ENCODE peak calls at places on chromosomes 16 and 17, in four cellular contexts. O is IMR-90, W is breast epithelium, Z is H1. Q is an unnamed sample.

GRCh38 chr17:82505296-82505695 is 14.2 kb upstream of the FOXK2 start:
- DNase-seq in O (no peak), Z (no peak), W (no peak), Q (no peak)

GRCh38 chr16:81745704-81746558 is 33.2 kb upstream of the PLCG2 start:
- DNase-seq in W (peak; percentile 45), Z (peak; percentile 85), O (peak; percentile 31), Q (peak; percentile 54)

GRCh38 chr16:89924298-89924924 is 1.3 kb downstream of the TUBB3 start:
- DNase-seq in Z (peak; percentile 84), W (no peak), O (peak; percentile 44), Q (no peak)

GRCh38 chr17:59160203-59161025 is 4.9 kb downstream of the PRR11 start:
- DNase-seq in Z (no peak), W (no peak), O (no peak), Q (no peak)

GRCh38 chr17:40563371-40564052 is 1.8 kb downstream of the CCR7 start:
- DNase-seq in O (no peak), Z (no peak), W (no peak), Q (no peak)

GRCh38 chr17:45276031-45276430 is 14.1 kb upstream of the SPATA32 start:
- DNase-seq in Z (no peak), W (no peak), O (peak; percentile 87), Q (no peak)

GRCh38 chr17:80316431-80316830 is 55.8 kb downstream of the RNF213 start:
- DNase-seq in W (no peak), O (no peak), Z (no peak), Q (no peak)

GRCh38 chr17:1222321-1222720 is 42.5 kb upstream of the ABR start:
- DNase-seq in O (no peak), Z (no peak), W (no peak), Q (no peak)

GRCh38 chr17:45353047-45353446 is 36.2 kb upstream of the MAP3K14 start:
- DNase-seq in W (no peak), Z (no peak), O (no peak), Q (peak; percentile 2)

GRCh38 chr17:75109407-75110236 is at the start of gene ARMC7:
- DNase-seq in W (peak; percentile 81), O (peak; percentile 77), Z (peak; percentile 97), Q (peak; percentile 84)

GRCh38 chr16:2473999-2474876 is 689 bp upstream of the TBC1D24 start:
- DNase-seq in W (no peak), O (peak; percentile 27), Z (peak; percentile 72), Q (no peak)

GRCh38 chr17:2335726-2336214 is 487 bp downstream of the TSR1 start:
- DNase-seq in O (no peak), Z (no peak), W (no peak), Q (peak; percentile 25)

GRCh38 chr17:80676564-80676963 is 131.9 kb downstream of the RPTOR start:
- DNase-seq in O (no peak), W (no peak), Z (no peak), Q (no peak)

GRCh38 chr16:23356941-23357340 is 54.8 kb downstream of the SCNN1B start:
- DNase-seq in W (no peak), Z (no peak), O (no peak), Q (no peak)

DNA sequence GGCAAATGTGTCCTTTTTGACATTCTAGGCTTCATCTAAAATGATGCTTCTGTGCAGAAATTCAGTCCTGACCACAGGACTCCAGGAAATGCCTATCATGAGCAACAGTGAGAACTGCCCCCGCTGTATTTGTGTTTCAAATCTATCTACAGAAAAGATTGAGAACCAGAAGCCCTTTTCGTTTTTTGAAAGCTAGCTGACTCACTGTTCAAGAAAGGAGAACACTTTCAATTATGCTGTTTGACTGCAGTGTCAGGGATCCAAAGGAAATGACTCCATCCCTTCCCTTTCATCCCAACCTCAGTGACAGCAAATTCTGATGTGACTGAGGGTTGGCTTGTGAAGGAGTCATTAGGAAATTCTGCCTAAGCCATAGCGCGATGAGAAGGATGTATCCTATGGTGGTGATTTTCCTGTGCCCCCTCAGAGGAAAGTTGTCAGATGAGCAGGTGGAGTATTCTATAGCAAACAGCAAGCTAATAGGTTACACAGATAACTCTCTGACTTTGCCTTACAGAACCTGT is 622.3 kb downstream of the TMEM114 start:
- DNase-seq in O (no peak), Z (no peak), W (no peak), Q (no peak)
- TF ChIP-seq POLR2A in O (no peak), Z (no peak), W (no peak), Q (no peak)

GRCh38 chr17:47717261-47717697 is 15.8 kb upstream of the TBX21 start:
- DNase-seq in Z (no peak), W (no peak), O (no peak), Q (no peak)

GRCh38 chr17:47720196-47720595 is 12.8 kb upstream of the TBX21 start:
- DNase-seq in W (no peak), Z (no peak), O (no peak), Q (no peak)

GRCh38 chr17:47719411-47720152 is 13.5 kb upstream of the TBX21 start:
- DNase-seq in O (peak; percentile 72), W (no peak), Z (no peak), Q (no peak)

GRCh38 chr17:47717845-47718621 is 15.0 kb upstream of the TBX21 start:
- DNase-seq in O (no peak), W (no peak), Z (no peak), Q (no peak)

DNA sequence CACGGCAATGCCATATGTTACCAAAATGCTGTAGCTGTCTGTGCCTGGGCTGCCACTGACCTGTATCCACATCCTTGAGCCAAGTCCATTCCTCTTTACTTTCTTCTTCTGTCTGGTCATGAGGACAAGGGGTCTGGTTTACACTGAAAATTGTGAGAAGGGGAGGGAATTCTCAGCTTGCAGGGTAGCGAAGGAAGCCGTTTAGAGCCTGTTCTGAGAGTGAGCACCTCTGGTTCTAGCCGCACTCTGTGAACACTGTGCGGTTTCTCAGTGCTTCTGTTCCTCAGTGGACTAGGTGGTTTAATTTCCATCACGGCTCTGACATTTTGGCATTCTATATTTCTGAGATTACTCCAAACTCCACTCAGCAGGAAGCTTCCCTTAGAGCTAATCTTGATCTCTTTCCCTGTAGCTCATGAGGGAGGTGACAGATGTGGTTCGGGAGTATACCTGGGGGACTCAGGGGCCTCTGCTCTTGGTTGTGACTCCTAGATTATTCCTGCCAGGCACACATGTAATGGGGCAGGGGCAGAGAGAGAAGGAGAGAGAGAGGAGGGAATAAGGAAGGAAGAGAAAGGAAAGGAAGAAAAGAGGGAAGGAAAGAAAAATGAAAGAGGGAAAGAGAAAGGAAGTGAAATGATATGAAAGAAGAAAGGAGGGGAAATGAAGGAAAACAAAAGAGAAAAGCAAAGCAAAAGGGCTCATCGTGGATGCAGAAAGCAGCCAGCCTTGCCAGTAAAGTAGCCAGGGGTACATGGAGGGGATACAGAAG is 14.2 kb upstream of the TBX21 start:
- DNase-seq in W (no peak), O (no peak), Z (no peak), Q (no peak)
- H3K4me3 ChIP-seq in W (no peak overlapping the region), O (no peak overlapping the region), Z (no peak overlapping the region), Q (no peak overlapping the region)

GRCh38 chr17:19937522-19937921 is 40.1 kb downstream of the AKAP10 start:
- DNase-seq in W (no peak), O (peak; percentile 33), Z (no peak), Q (no peak)
- H3K27ac ChIP-seq in W (no peak overlapping the region), O (peak overlapping the region; percentile 65), Z (no peak overlapping the region), Q (no peak overlapping the region)

GRCh38 chr16:57623251-57624043 is 5.0 kb upstream of the ADGRG1 start:
- DNase-seq in O (peak; percentile 52), Z (peak; percentile 64), W (peak; percentile 80), Q (peak; percentile 70)
- TF ChIP-seq POLR2A in O (no peak), Z (no peak), W (no peak), Q (no peak)

GRCh38 chr17:77437017-77437416 is 296.2 kb downstream of the SEC14L1 start:
- DNase-seq in O (peak; percentile 80), W (no peak), Z (no peak), Q (no peak)
- H3K4me3 ChIP-seq in O (no peak overlapping the region), W (no peak overlapping the region), Z (no peak overlapping the region), Q (no peak overlapping the region)

DNA sequence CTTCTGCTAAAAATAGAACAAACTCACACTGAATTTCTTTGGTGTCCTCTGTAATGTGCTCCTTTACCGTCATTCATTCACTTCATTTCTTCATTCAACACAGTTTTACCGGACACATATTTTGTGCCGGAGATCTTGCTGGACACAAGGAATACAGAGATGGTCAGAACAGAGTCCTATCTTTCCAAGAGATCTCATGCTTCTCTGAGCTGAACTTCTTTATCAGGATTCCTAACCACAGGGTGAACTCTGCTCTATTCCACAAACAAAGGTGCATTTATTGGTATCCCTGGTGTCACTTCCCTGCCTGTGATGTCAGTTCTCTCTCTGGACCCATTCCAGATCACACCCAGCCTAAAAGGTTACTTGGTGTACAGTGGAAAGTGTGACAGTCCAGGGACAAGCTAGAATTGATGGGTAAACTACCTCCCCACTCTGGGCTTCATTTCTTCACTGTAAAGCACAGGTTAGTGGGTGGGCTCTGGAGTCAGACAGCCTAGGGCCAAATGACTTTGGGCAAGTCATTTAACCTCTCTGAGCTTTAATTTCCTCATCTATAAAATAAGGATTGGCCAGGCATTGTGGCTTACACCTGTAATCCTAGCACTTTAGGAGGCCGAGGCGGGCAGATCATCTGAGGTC is 4.2 kb downstream of the IFI35 start:
- DNase-seq in Z (no peak), O (no peak), W (no peak), Q (no peak)
- H3K27ac ChIP-seq in Z (no peak overlapping the region), O (no peak overlapping the region), W (peak overlapping the region; percentile 72), Q (no peak overlapping the region)

Q was measured in uterus.